ENCODE peak calls at places on chromosomes 13 and 19, in five cellular contexts. One of them, this sample, is unnamed.

GRCh38 chr19:5131031-5131865 is 162.3 kb downstream of the KDM4B start:
- DNase-seq in activated CD4-positive, alpha-beta T cell treated with anti-CD3 and anti-CD28 coated beads, Interleukin-2, amount 50 U/mL, for 1 hour: no peak
- DNase-seq in germinal center: peak; percentile 84
- DNase-seq in cardiac muscle cell: no peak
- DNase-seq in activated naive CD4-positive, alpha-beta T cell treated with anti-CD3 and anti-CD28 coated beads, Interleukin-2, amount 10 ng/mL, durations not matched to agents 7 days and 5 days: no peak
- DNase-seq in this sample: no peak

GRCh38 chr13:25046274-25046984 is 49.5 kb upstream of the PABPC3 start:
- DNase-seq in activated CD4-positive, alpha-beta T cell treated with anti-CD3 and anti-CD28 coated beads, Interleukin-2, amount 50 U/mL, for 1 hour: no peak
- DNase-seq in activated naive CD4-positive, alpha-beta T cell treated with anti-CD3 and anti-CD28 coated beads, Interleukin-2, amount 10 ng/mL, durations not matched to agents 7 days and 5 days: no peak
- DNase-seq in germinal center: no peak
- DNase-seq in cardiac muscle cell: peak; percentile 51
- DNase-seq in this sample: no peak

GRCh38 chr19:11361037-11361770 is 6.0 kb downstream of the PLPPR2 start:
- DNase-seq in cardiac muscle cell: peak; percentile 90
- DNase-seq in activated naive CD4-positive, alpha-beta T cell treated with anti-CD3 and anti-CD28 coated beads, Interleukin-2, amount 10 ng/mL, durations not matched to agents 7 days and 5 days: no peak
- DNase-seq in activated CD4-positive, alpha-beta T cell treated with anti-CD3 and anti-CD28 coated beads, Interleukin-2, amount 50 U/mL, for 1 hour: no peak
- DNase-seq in germinal center: no peak
- DNase-seq in this sample: no peak

GRCh38 chr19:38670921-38671398 is 23.5 kb downstream of the ACTN4 start:
- DNase-seq in germinal center: no peak
- DNase-seq in activated CD4-positive, alpha-beta T cell treated with anti-CD3 and anti-CD28 coated beads, Interleukin-2, amount 50 U/mL, for 1 hour: no peak
- DNase-seq in cardiac muscle cell: peak; percentile 59
- DNase-seq in activated naive CD4-positive, alpha-beta T cell treated with anti-CD3 and anti-CD28 coated beads, Interleukin-2, amount 10 ng/mL, durations not matched to agents 7 days and 5 days: no peak
- DNase-seq in this sample: no peak

GRCh38 chr19:11535792-11536595 is 2.7 kb upstream of the CNN1 start:
- DNase-seq in activated naive CD4-positive, alpha-beta T cell treated with anti-CD3 and anti-CD28 coated beads, Interleukin-2, amount 10 ng/mL, durations not matched to agents 7 days and 5 days: peak; percentile 85
- DNase-seq in cardiac muscle cell: peak; percentile 98
- DNase-seq in germinal center: peak; percentile 95
- DNase-seq in activated CD4-positive, alpha-beta T cell treated with anti-CD3 and anti-CD28 coated beads, Interleukin-2, amount 50 U/mL, for 1 hour: peak; percentile 80
- DNase-seq in this sample: peak; percentile 90

GRCh38 chr13:112073245-112074138 is 6.5 kb downstream of the SOX1 start:
- DNase-seq in activated CD4-positive, alpha-beta T cell treated with anti-CD3 and anti-CD28 coated beads, Interleukin-2, amount 50 U/mL, for 1 hour: no peak
- DNase-seq in germinal center: no peak
- DNase-seq in activated naive CD4-positive, alpha-beta T cell treated with anti-CD3 and anti-CD28 coated beads, Interleukin-2, amount 10 ng/mL, durations not matched to agents 7 days and 5 days: no peak
- DNase-seq in cardiac muscle cell: peak; percentile 24
- DNase-seq in this sample: no peak

GRCh38 chr19:6765738-6766356 is 1.4 kb downstream of the SH2D3A start:
- DNase-seq in activated naive CD4-positive, alpha-beta T cell treated with anti-CD3 and anti-CD28 coated beads, Interleukin-2, amount 10 ng/mL, durations not matched to agents 7 days and 5 days: peak; percentile 42
- DNase-seq in cardiac muscle cell: no peak
- DNase-seq in activated CD4-positive, alpha-beta T cell treated with anti-CD3 and anti-CD28 coated beads, Interleukin-2, amount 50 U/mL, for 1 hour: no peak
- DNase-seq in germinal center: no peak
- DNase-seq in this sample: no peak

GRCh38 chr19:6161271-6161850 is 25.9 kb downstream of the ACSBG2 start:
- DNase-seq in germinal center: peak; percentile 90
- DNase-seq in activated naive CD4-positive, alpha-beta T cell treated with anti-CD3 and anti-CD28 coated beads, Interleukin-2, amount 10 ng/mL, durations not matched to agents 7 days and 5 days: peak; percentile 81
- DNase-seq in cardiac muscle cell: no peak
- DNase-seq in activated CD4-positive, alpha-beta T cell treated with anti-CD3 and anti-CD28 coated beads, Interleukin-2, amount 50 U/mL, for 1 hour: peak; percentile 2
- DNase-seq in this sample: peak; percentile 96

GRCh38 chr13:106262886-106263285 is 272.6 kb downstream of the EFNB2 start:
- DNase-seq in cardiac muscle cell: no peak
- DNase-seq in activated naive CD4-positive, alpha-beta T cell treated with anti-CD3 and anti-CD28 coated beads, Interleukin-2, amount 10 ng/mL, durations not matched to agents 7 days and 5 days: no peak
- DNase-seq in germinal center: no peak
- DNase-seq in activated CD4-positive, alpha-beta T cell treated with anti-CD3 and anti-CD28 coated beads, Interleukin-2, amount 50 U/mL, for 1 hour: no peak
- DNase-seq in this sample: no peak

GRCh38 chr13:43994999-43995859 is 115.5 kb downstream of the LACC1 start:
- DNase-seq in activated CD4-positive, alpha-beta T cell treated with anti-CD3 and anti-CD28 coated beads, Interleukin-2, amount 50 U/mL, for 1 hour: no peak
- DNase-seq in cardiac muscle cell: no peak
- DNase-seq in activated naive CD4-positive, alpha-beta T cell treated with anti-CD3 and anti-CD28 coated beads, Interleukin-2, amount 10 ng/mL, durations not matched to agents 7 days and 5 days: no peak
- DNase-seq in germinal center: no peak
- DNase-seq in this sample: no peak

GRCh38 chr19:31985001-31985605 is 360.3 kb upstream of the ZNF507 start:
- DNase-seq in germinal center: no peak
- DNase-seq in cardiac muscle cell: no peak
- DNase-seq in activated naive CD4-positive, alpha-beta T cell treated with anti-CD3 and anti-CD28 coated beads, Interleukin-2, amount 10 ng/mL, durations not matched to agents 7 days and 5 days: no peak
- DNase-seq in activated CD4-positive, alpha-beta T cell treated with anti-CD3 and anti-CD28 coated beads, Interleukin-2, amount 50 U/mL, for 1 hour: no peak
- DNase-seq in this sample: no peak

GRCh38 chr13:89150362-89150761 is 1479.2 kb downstream of the SLITRK5 start:
- DNase-seq in cardiac muscle cell: no peak
- DNase-seq in activated naive CD4-positive, alpha-beta T cell treated with anti-CD3 and anti-CD28 coated beads, Interleukin-2, amount 10 ng/mL, durations not matched to agents 7 days and 5 days: no peak
- DNase-seq in activated CD4-positive, alpha-beta T cell treated with anti-CD3 and anti-CD28 coated beads, Interleukin-2, amount 50 U/mL, for 1 hour: no peak
- DNase-seq in germinal center: no peak
- DNase-seq in this sample: no peak

GRCh38 chr19:459724-460511 is 915 bp downstream of the SHC2 start:
- DNase-seq in activated naive CD4-positive, alpha-beta T cell treated with anti-CD3 and anti-CD28 coated beads, Interleukin-2, amount 10 ng/mL, durations not matched to agents 7 days and 5 days: no peak
- DNase-seq in cardiac muscle cell: peak; percentile 79
- DNase-seq in activated CD4-positive, alpha-beta T cell treated with anti-CD3 and anti-CD28 coated beads, Interleukin-2, amount 50 U/mL, for 1 hour: no peak
- DNase-seq in germinal center: peak; percentile 58
- DNase-seq in this sample: no peak

GRCh38 chr13:46648166-46648607 is 95.2 kb downstream of the LRCH1 start:
- DNase-seq in cardiac muscle cell: peak; percentile 56
- DNase-seq in germinal center: no peak
- DNase-seq in activated naive CD4-positive, alpha-beta T cell treated with anti-CD3 and anti-CD28 coated beads, Interleukin-2, amount 10 ng/mL, durations not matched to agents 7 days and 5 days: peak; percentile 46
- DNase-seq in activated CD4-positive, alpha-beta T cell treated with anti-CD3 and anti-CD28 coated beads, Interleukin-2, amount 50 U/mL, for 1 hour: no peak
- DNase-seq in this sample: no peak

GRCh38 chr19:57028804-57029525 is 90.8 kb upstream of the USP29 start:
- DNase-seq in germinal center: no peak
- DNase-seq in activated naive CD4-positive, alpha-beta T cell treated with anti-CD3 and anti-CD28 coated beads, Interleukin-2, amount 10 ng/mL, durations not matched to agents 7 days and 5 days: no peak
- DNase-seq in cardiac muscle cell: no peak
- DNase-seq in activated CD4-positive, alpha-beta T cell treated with anti-CD3 and anti-CD28 coated beads, Interleukin-2, amount 50 U/mL, for 1 hour: no peak
- DNase-seq in this sample: no peak

GRCh38 chr19:51096473-51097165 is 11.6 kb downstream of the CTU1 start:
- DNase-seq in germinal center: no peak
- DNase-seq in activated naive CD4-positive, alpha-beta T cell treated with anti-CD3 and anti-CD28 coated beads, Interleukin-2, amount 10 ng/mL, durations not matched to agents 7 days and 5 days: no peak
- DNase-seq in cardiac muscle cell: no peak
- DNase-seq in activated CD4-positive, alpha-beta T cell treated with anti-CD3 and anti-CD28 coated beads, Interleukin-2, amount 50 U/mL, for 1 hour: no peak
- DNase-seq in this sample: peak; percentile 25

GRCh38 chr19:57025491-57025890 is 94.3 kb upstream of the USP29 start:
- DNase-seq in activated CD4-positive, alpha-beta T cell treated with anti-CD3 and anti-CD28 coated beads, Interleukin-2, amount 50 U/mL, for 1 hour: no peak
- DNase-seq in activated naive CD4-positive, alpha-beta T cell treated with anti-CD3 and anti-CD28 coated beads, Interleukin-2, amount 10 ng/mL, durations not matched to agents 7 days and 5 days: no peak
- DNase-seq in germinal center: no peak
- DNase-seq in cardiac muscle cell: no peak
- DNase-seq in this sample: no peak

GRCh38 chr13:25171517-25172302 is at the start of gene AMER2:
- DNase-seq in cardiac muscle cell: peak; percentile 70
- DNase-seq in germinal center: no peak
- DNase-seq in activated CD4-positive, alpha-beta T cell treated with anti-CD3 and anti-CD28 coated beads, Interleukin-2, amount 50 U/mL, for 1 hour: no peak
- DNase-seq in activated naive CD4-positive, alpha-beta T cell treated with anti-CD3 and anti-CD28 coated beads, Interleukin-2, amount 10 ng/mL, durations not matched to agents 7 days and 5 days: peak; percentile 28
- DNase-seq in this sample: no peak

GRCh38 chr13:106349080-106349841 is 186.2 kb downstream of the EFNB2 start:
- DNase-seq in activated naive CD4-positive, alpha-beta T cell treated with anti-CD3 and anti-CD28 coated beads, Interleukin-2, amount 10 ng/mL, durations not matched to agents 7 days and 5 days: no peak
- DNase-seq in activated CD4-positive, alpha-beta T cell treated with anti-CD3 and anti-CD28 coated beads, Interleukin-2, amount 50 U/mL, for 1 hour: no peak
- DNase-seq in germinal center: no peak
- DNase-seq in cardiac muscle cell: peak; percentile 47
- DNase-seq in this sample: no peak

GRCh38 chr19:311813-312261 is 20.6 kb upstream of the PLPP2 start:
- DNase-seq in activated naive CD4-positive, alpha-beta T cell treated with anti-CD3 and anti-CD28 coated beads, Interleukin-2, amount 10 ng/mL, durations not matched to agents 7 days and 5 days: no peak
- DNase-seq in cardiac muscle cell: no peak
- DNase-seq in germinal center: no peak
- DNase-seq in activated CD4-positive, alpha-beta T cell treated with anti-CD3 and anti-CD28 coated beads, Interleukin-2, amount 50 U/mL, for 1 hour: no peak
- DNase-seq in this sample: no peak

GRCh38 chr13:105207586-105208293 is 1327.7 kb downstream of the EFNB2 start:
- DNase-seq in cardiac muscle cell: no peak
- DNase-seq in activated naive CD4-positive, alpha-beta T cell treated with anti-CD3 and anti-CD28 coated beads, Interleukin-2, amount 10 ng/mL, durations not matched to agents 7 days and 5 days: no peak
- DNase-seq in germinal center: no peak
- DNase-seq in activated CD4-positive, alpha-beta T cell treated with anti-CD3 and anti-CD28 coated beads, Interleukin-2, amount 50 U/mL, for 1 hour: no peak
- DNase-seq in this sample: no peak

GRCh38 chr13:46035066-46035465 is 17.5 kb downstream of the ZC3H13 start:
- DNase-seq in germinal center: no peak
- DNase-seq in activated CD4-positive, alpha-beta T cell treated with anti-CD3 and anti-CD28 coated beads, Interleukin-2, amount 50 U/mL, for 1 hour: no peak
- DNase-seq in cardiac muscle cell: no peak
- DNase-seq in activated naive CD4-positive, alpha-beta T cell treated with anti-CD3 and anti-CD28 coated beads, Interleukin-2, amount 10 ng/mL, durations not matched to agents 7 days and 5 days: no peak
- DNase-seq in this sample: no peak

GRCh38 chr19:18972851-18973250 is 31.8 kb upstream of the HOMER3 start:
- DNase-seq in activated naive CD4-positive, alpha-beta T cell treated with anti-CD3 and anti-CD28 coated beads, Interleukin-2, amount 10 ng/mL, durations not matched to agents 7 days and 5 days: no peak
- DNase-seq in activated CD4-positive, alpha-beta T cell treated with anti-CD3 and anti-CD28 coated beads, Interleukin-2, amount 50 U/mL, for 1 hour: no peak
- DNase-seq in germinal center: no peak
- DNase-seq in cardiac muscle cell: no peak
- DNase-seq in this sample: no peak

GRCh38 chr19:14089662-14090508 is 666 bp downstream of the SAMD1 start:
- DNase-seq in cardiac muscle cell: peak; percentile 82
- DNase-seq in activated naive CD4-positive, alpha-beta T cell treated with anti-CD3 and anti-CD28 coated beads, Interleukin-2, amount 10 ng/mL, durations not matched to agents 7 days and 5 days: peak; percentile 63
- DNase-seq in germinal center: peak; percentile 56
- DNase-seq in activated CD4-positive, alpha-beta T cell treated with anti-CD3 and anti-CD28 coated beads, Interleukin-2, amount 50 U/mL, for 1 hour: peak; percentile 46
- DNase-seq in this sample: peak; percentile 37

GRCh38 chr19:53130506-53130905 is 2.2 kb downstream of the ZNF415 start:
- DNase-seq in cardiac muscle cell: no peak
- DNase-seq in activated naive CD4-positive, alpha-beta T cell treated with anti-CD3 and anti-CD28 coated beads, Interleukin-2, amount 10 ng/mL, durations not matched to agents 7 days and 5 days: no peak
- DNase-seq in germinal center: no peak
- DNase-seq in activated CD4-positive, alpha-beta T cell treated with anti-CD3 and anti-CD28 coated beads, Interleukin-2, amount 50 U/mL, for 1 hour: no peak
- DNase-seq in this sample: no peak

GRCh38 chr19:8161135-8161646 is 11.8 kb upstream of the FBN3 start:
- DNase-seq in activated CD4-positive, alpha-beta T cell treated with anti-CD3 and anti-CD28 coated beads, Interleukin-2, amount 50 U/mL, for 1 hour: no peak
- DNase-seq in activated naive CD4-positive, alpha-beta T cell treated with anti-CD3 and anti-CD28 coated beads, Interleukin-2, amount 10 ng/mL, durations not matched to agents 7 days and 5 days: peak; percentile 29
- DNase-seq in cardiac muscle cell: peak; percentile 34
- DNase-seq in germinal center: peak; percentile 73
- DNase-seq in this sample: peak; percentile 52

This sample was measured in KBM-7.